ENCODE peak calls at places on chromosomes 3 and 15, in six cellular contexts. One of them, this sample, is unnamed.

GRCh38 chr15:27831384-27832262 is 267.5 kb downstream of the OCA2 start:
- DNase-seq in tibial nerve: no peak
- DNase-seq in hepatocyte: no peak
- DNase-seq in IMR-90: no peak
- DNase-seq in sigmoid colon: no peak
- DNase-seq in fibroblast of lung: no peak
- DNase-seq in this sample: no peak

GRCh38 chr3:117439812-117440211 is 730.2 kb downstream of the TUSC7 start:
- DNase-seq in tibial nerve: no peak
- DNase-seq in hepatocyte: no peak
- DNase-seq in IMR-90: peak; percentile 45
- DNase-seq in sigmoid colon: no peak
- DNase-seq in fibroblast of lung: peak; percentile 25
- DNase-seq in this sample: no peak

GRCh38 chr3:157073810-157074209 is 86.1 kb downstream of the CCNL1 start:
- DNase-seq in tibial nerve: no peak
- DNase-seq in hepatocyte: no peak
- DNase-seq in IMR-90: peak; percentile 74
- DNase-seq in sigmoid colon: no peak
- DNase-seq in fibroblast of lung: peak; percentile 76
- DNase-seq in this sample: peak; percentile 93

GRCh38 chr15:68175527-68175926 is 29.6 kb downstream of the CALML4 start:
- DNase-seq in tibial nerve: no peak
- DNase-seq in hepatocyte: no peak
- DNase-seq in IMR-90: no peak
- DNase-seq in sigmoid colon: no peak
- DNase-seq in fibroblast of lung: no peak
- DNase-seq in this sample: no peak

GRCh38 chr15:71278989-71279756 is 163.9 kb downstream of the THSD4 start:
- DNase-seq in tibial nerve: peak; percentile 15
- DNase-seq in hepatocyte: peak; percentile 81
- DNase-seq in IMR-90: peak; percentile 97
- DNase-seq in sigmoid colon: peak; percentile 86
- DNase-seq in fibroblast of lung: peak; percentile 98
- DNase-seq in this sample: peak; percentile 69

GRCh38 chr3:36991923-36992805 is 767 bp downstream of the EPM2AIP1 start:
- DNase-seq in tibial nerve: no peak
- DNase-seq in hepatocyte: peak; percentile 47
- DNase-seq in IMR-90: peak; percentile 74
- DNase-seq in sigmoid colon: peak; percentile 71
- DNase-seq in fibroblast of lung: peak; percentile 83
- DNase-seq in this sample: peak; percentile 58

GRCh38 chr3:174101244-174101643 is 703.7 kb downstream of the NLGN1 start:
- DNase-seq in tibial nerve: no peak
- DNase-seq in hepatocyte: no peak
- DNase-seq in IMR-90: peak; percentile 69
- DNase-seq in sigmoid colon: no peak
- DNase-seq in fibroblast of lung: peak; percentile 51
- DNase-seq in this sample: peak; percentile 56

GRCh38 chr3:61454000-61454399 is 107.4 kb upstream of the PTPRG start:
- DNase-seq in tibial nerve: no peak
- DNase-seq in hepatocyte: no peak
- DNase-seq in IMR-90: no peak
- DNase-seq in sigmoid colon: no peak
- DNase-seq in fibroblast of lung: no peak
- DNase-seq in this sample: peak; percentile 9

GRCh38 chr3:145936986-145937385 is 224.0 kb downstream of the PLOD2 start:
- DNase-seq in tibial nerve: no peak
- DNase-seq in hepatocyte: no peak
- DNase-seq in IMR-90: no peak
- DNase-seq in sigmoid colon: no peak
- DNase-seq in fibroblast of lung: peak; percentile 55
- DNase-seq in this sample: peak; percentile 47

GRCh38 chr3:18295171-18295920 is 129.8 kb downstream of the SATB1 start:
- DNase-seq in tibial nerve: no peak
- DNase-seq in hepatocyte: peak; percentile 75
- DNase-seq in IMR-90: peak; percentile 46
- DNase-seq in sigmoid colon: no peak
- DNase-seq in fibroblast of lung: peak; percentile 89
- DNase-seq in this sample: peak; percentile 93
- TF ChIP-seq CTCF in tibial nerve: no peak
- TF ChIP-seq CTCF in hepatocyte: peak; percentile 60
- TF ChIP-seq CTCF in IMR-90: peak; percentile 19
- TF ChIP-seq CTCF in sigmoid colon: no peak
- TF ChIP-seq CTCF in fibroblast of lung: no peak
- TF ChIP-seq CTCF in this sample: peak; percentile 91

GRCh38 chr15:83444936-83445335 is 2.2 kb upstream of the SH3GL3 start:
- DNase-seq in tibial nerve: no peak
- DNase-seq in hepatocyte: no peak
- DNase-seq in IMR-90: no peak
- DNase-seq in sigmoid colon: no peak
- DNase-seq in fibroblast of lung: no peak
- DNase-seq in this sample: no peak

GRCh38 chr15:83445653-83446052 is 1.5 kb upstream of the SH3GL3 start:
- DNase-seq in tibial nerve: no peak
- DNase-seq in hepatocyte: no peak
- DNase-seq in IMR-90: no peak
- DNase-seq in sigmoid colon: no peak
- DNase-seq in fibroblast of lung: no peak
- DNase-seq in this sample: no peak

GRCh38 chr15:83449250-83449671 is 2.1 kb downstream of the SH3GL3 start:
- DNase-seq in tibial nerve: no peak
- DNase-seq in hepatocyte: no peak
- DNase-seq in IMR-90: no peak
- DNase-seq in sigmoid colon: no peak
- DNase-seq in fibroblast of lung: no peak
- DNase-seq in this sample: no peak

GRCh38 chr15:83446417-83446816 is 724 bp upstream of the SH3GL3 start:
- DNase-seq in tibial nerve: no peak
- DNase-seq in hepatocyte: no peak
- DNase-seq in IMR-90: no peak
- DNase-seq in sigmoid colon: no peak
- DNase-seq in fibroblast of lung: no peak
- DNase-seq in this sample: no peak

DNA sequence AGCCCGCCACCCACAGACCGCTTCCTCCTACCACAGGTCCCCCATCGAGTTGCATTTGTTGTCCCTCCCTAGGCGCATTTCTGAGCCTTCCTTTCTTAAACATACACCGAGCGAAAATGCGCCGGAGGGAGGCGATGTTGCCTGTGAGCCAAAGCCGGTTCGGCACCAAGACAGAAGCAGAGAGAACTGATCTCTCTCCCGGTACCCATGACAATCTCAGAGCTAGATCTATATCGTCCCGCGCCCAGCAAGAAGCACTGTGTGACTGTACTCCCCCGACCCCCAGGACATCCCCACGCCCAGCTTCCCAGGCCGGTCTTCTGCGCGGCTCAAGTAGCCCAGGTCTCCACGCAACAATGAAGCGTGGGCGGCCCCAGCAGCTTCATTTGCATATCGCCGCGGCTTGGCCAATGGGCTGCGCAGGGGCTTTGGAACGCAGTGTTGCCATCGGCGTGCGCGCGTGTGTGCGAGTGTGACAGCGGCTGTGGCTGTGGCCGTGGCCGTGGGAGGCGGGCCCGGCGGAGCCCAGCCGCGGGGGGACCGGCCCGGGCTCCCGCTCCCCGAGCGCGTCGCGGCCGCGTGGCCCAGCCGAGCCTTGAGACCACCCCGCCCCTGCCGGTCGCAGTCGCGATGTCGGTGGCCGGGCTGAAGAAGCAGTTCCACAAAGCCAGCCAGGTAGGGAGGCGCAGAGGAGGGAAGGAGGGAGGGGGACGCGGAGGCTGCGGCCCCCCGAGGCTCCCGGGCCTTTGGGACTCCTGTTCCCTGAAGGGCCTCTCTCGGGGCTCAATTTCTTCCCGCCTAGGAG is at the start of gene SH3GL3:
- DNase-seq in tibial nerve: peak; percentile 38
- DNase-seq in hepatocyte: peak; percentile 90
- DNase-seq in IMR-90: peak; percentile 55
- DNase-seq in sigmoid colon: peak; percentile 91
- DNase-seq in fibroblast of lung: peak; percentile 87
- DNase-seq in this sample: peak; percentile 67
- TF ChIP-seq CTCF in tibial nerve: no peak
- TF ChIP-seq CTCF in hepatocyte: peak; percentile 68
- TF ChIP-seq CTCF in IMR-90: peak; percentile 22
- TF ChIP-seq CTCF in sigmoid colon: no peak
- TF ChIP-seq CTCF in fibroblast of lung: peak; percentile 38
- TF ChIP-seq CTCF in this sample: peak; percentile 63

GRCh38 chr15:33234019-33234418 is 39.5 kb upstream of the FMN1 start:
- DNase-seq in tibial nerve: no peak
- DNase-seq in hepatocyte: peak; percentile 58
- DNase-seq in IMR-90: peak; percentile 45
- DNase-seq in sigmoid colon: no peak
- DNase-seq in fibroblast of lung: peak; percentile 49
- DNase-seq in this sample: peak; percentile 51
- TF ChIP-seq CTCF in tibial nerve: no peak
- TF ChIP-seq CTCF in hepatocyte: peak; percentile 67
- TF ChIP-seq CTCF in IMR-90: peak; percentile 54
- TF ChIP-seq CTCF in sigmoid colon: no peak
- TF ChIP-seq CTCF in fibroblast of lung: peak; percentile 55
- TF ChIP-seq CTCF in this sample: peak; percentile 84

GRCh38 chr3:186476541-186476940 is 67.6 kb downstream of the CRYGS start:
- DNase-seq in tibial nerve: no peak
- DNase-seq in hepatocyte: no peak
- DNase-seq in IMR-90: no peak
- DNase-seq in sigmoid colon: no peak
- DNase-seq in fibroblast of lung: no peak
- DNase-seq in this sample: no peak
- TF ChIP-seq CTCF in tibial nerve: no peak
- TF ChIP-seq CTCF in hepatocyte: no peak
- TF ChIP-seq CTCF in IMR-90: no peak
- TF ChIP-seq CTCF in sigmoid colon: no peak
- TF ChIP-seq CTCF in fibroblast of lung: no peak
- TF ChIP-seq CTCF in this sample: no peak

GRCh38 chr3:56124546-56124945 is 343.7 kb downstream of the ERC2 start:
- DNase-seq in tibial nerve: no peak
- DNase-seq in hepatocyte: no peak
- DNase-seq in IMR-90: no peak
- DNase-seq in sigmoid colon: no peak
- DNase-seq in fibroblast of lung: no peak
- DNase-seq in this sample: no peak
- TF ChIP-seq CTCF in tibial nerve: no peak
- TF ChIP-seq CTCF in hepatocyte: no peak
- TF ChIP-seq CTCF in IMR-90: no peak
- TF ChIP-seq CTCF in sigmoid colon: no peak
- TF ChIP-seq CTCF in fibroblast of lung: no peak
- TF ChIP-seq CTCF in this sample: no peak

DNA sequence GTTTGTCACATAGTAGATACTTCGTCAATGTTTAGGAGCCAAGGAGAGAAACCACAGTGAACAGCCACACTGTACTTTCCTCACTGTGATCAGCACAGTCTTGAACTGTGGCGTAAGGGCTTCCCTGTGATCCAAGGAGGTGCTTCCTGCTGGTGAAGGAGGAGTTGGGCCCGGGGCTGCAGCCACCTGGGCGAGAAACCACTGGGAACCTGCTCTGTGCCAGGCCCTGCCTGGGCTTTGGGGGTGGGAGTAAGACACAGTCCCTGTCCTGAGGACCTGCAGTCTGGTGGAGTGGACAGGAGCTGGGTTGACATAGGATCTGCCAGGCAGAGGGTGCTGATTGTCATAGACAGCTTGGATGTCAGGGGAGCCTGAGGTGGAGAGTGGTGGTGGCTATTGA is 60.5 kb upstream of the MRPS22 start:
- DNase-seq in tibial nerve: no peak
- DNase-seq in hepatocyte: no peak
- DNase-seq in IMR-90: no peak
- DNase-seq in sigmoid colon: no peak
- DNase-seq in fibroblast of lung: no peak
- DNase-seq in this sample: no peak
- TF ChIP-seq CTCF in tibial nerve: no peak
- TF ChIP-seq CTCF in hepatocyte: no peak
- TF ChIP-seq CTCF in IMR-90: no peak
- TF ChIP-seq CTCF in sigmoid colon: no peak
- TF ChIP-seq CTCF in fibroblast of lung: no peak
- TF ChIP-seq CTCF in this sample: no peak

DNA sequence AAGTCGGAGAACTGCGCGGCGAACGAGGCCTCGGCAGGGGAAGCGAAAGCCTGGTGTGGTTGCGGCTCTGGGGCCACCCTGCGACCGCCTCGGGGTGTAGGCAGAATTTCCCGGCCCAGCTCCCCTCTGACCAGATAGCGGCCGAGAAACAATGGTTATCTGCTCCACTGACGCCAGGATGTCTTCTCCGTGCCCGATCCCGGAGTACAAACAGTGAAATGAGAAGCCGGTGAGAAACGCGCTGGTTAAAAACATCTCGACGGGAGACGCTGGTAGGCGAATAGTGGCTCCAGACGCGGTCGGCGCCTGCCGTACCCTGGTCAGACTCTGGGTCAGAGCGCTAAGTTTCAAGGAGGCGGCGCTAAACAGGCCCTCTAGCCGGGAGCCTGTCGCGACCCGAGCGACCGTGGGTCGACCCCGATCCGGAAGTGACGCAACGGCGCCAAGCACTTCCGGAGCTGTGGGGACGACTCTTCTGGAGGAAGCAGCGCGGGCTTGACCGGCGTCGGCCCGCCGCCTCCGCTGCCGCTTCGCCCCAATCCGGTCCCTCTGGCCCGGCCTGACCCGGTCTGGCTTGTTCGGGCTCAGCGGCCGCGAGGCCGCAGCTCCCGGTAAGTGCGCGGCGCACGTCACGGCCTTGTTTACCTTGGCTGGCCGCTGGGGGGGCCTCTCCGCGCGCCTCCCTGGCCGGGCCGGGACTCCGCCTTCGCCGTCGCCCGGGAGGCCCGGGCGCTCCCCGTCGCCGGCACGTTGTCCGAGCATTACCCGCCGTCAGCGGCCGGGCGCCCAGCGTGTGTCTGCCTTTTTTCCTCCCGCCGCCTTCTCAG is at the start of gene ARIH2:
- DNase-seq in tibial nerve: peak; percentile 78
- DNase-seq in hepatocyte: peak; percentile 96
- DNase-seq in IMR-90: peak; percentile 91
- DNase-seq in sigmoid colon: peak; percentile 96
- DNase-seq in fibroblast of lung: peak; percentile 91
- DNase-seq in this sample: peak; percentile 88
- TF ChIP-seq CTCF in tibial nerve: no peak
- TF ChIP-seq CTCF in hepatocyte: no peak
- TF ChIP-seq CTCF in IMR-90: no peak
- TF ChIP-seq CTCF in sigmoid colon: no peak
- TF ChIP-seq CTCF in fibroblast of lung: peak; percentile 10
- TF ChIP-seq CTCF in this sample: peak; percentile 55

GRCh38 chr3:188153949-188154757 is at the start of gene LPP:
- DNase-seq in tibial nerve: no peak
- DNase-seq in hepatocyte: peak; percentile 88
- DNase-seq in IMR-90: peak; percentile 77
- DNase-seq in sigmoid colon: peak; percentile 92
- DNase-seq in fibroblast of lung: peak; percentile 77
- DNase-seq in this sample: peak; percentile 86
- TF ChIP-seq CTCF in tibial nerve: no peak
- TF ChIP-seq CTCF in hepatocyte: peak; percentile 3
- TF ChIP-seq CTCF in IMR-90: peak; percentile 4
- TF ChIP-seq CTCF in sigmoid colon: no peak
- TF ChIP-seq CTCF in fibroblast of lung: no peak
- TF ChIP-seq CTCF in this sample: peak; percentile 17

DNA sequence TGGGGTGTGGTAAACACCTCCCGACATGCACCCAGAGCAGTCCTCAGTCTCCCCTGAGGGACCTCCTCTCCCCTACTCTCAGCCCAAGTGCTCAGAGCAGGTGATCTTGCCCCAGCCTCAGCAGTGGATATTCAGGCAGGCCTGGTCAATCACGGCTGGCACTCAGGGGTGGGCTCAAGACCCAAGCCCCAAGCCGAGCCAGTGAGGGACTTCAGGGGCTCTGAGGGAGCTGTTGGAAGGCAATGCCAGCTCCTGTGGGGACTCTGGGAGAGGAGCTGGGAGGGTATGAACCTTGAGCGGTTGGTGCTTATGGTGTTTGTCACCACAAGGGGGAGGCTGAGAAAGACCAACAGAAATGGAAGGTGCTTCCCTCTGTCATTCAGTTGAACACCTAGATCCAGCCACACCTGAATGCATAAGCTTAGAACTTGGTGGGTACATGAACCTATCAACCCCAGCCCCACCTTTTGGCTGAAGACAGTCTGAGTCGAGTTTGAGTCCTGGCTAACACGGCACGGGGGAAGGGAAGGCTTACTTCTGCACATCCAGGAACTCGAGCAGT is 19.4 kb downstream of the ALS2CL start:
- DNase-seq in tibial nerve: no peak
- DNase-seq in hepatocyte: no peak
- DNase-seq in IMR-90: no peak
- DNase-seq in sigmoid colon: peak; percentile 43
- DNase-seq in fibroblast of lung: no peak
- DNase-seq in this sample: no peak
- TF ChIP-seq CTCF in tibial nerve: no peak
- TF ChIP-seq CTCF in hepatocyte: peak; percentile 3
- TF ChIP-seq CTCF in IMR-90: peak; percentile 13
- TF ChIP-seq CTCF in sigmoid colon: no peak
- TF ChIP-seq CTCF in fibroblast of lung: no peak
- TF ChIP-seq CTCF in this sample: peak; percentile 66